ENCODE peak calls at places on chromosomes 6 and 20, in eight cellular contexts. D is psoas muscle, E is upper lobe of right lung, X is endothelial cell of umbilical vein, K is heart right ventricle, J is breast epithelium, I is cardiac muscle cell, A is IMR-90. B is an unnamed sample. For H3K36me3, the result is how much of the 10 kb centered on the place peaks cover.

GRCh38 chr6:21587925-21588811 is 5.4 kb upstream of the SOX4 start:
- DNase-seq in D (peak), E (peak), X (peak), K (peak), J (peak), I (peak), A (peak), B (no peak)

GRCh38 chr6:17281100-17281496 is at the start of gene RBM24:
- DNase-seq in D (peak), E (peak), X (peak), K (peak), J (peak), I (peak), A (peak), B (peak)

GRCh38 chr6:35146453-35146852 is 5.3 kb upstream of the TCP11 start:
- DNase-seq in D (peak), E (peak), X (peak), K (peak), J (no peak), I (peak), A (peak), B (peak)

GRCh38 chr6:13012977-13013680 is 296.6 kb downstream of the PHACTR1 start:
- DNase-seq in D (peak), E (peak), X (peak), K (peak), J (no peak), I (peak), A (no peak), B (no peak)

GRCh38 chr6:131733376-131734016 is 22.7 kb upstream of the CTAGE9 start:
- DNase-seq in D (no peak), E (peak), X (peak), K (no peak), J (no peak), I (peak), A (peak), B (no peak)

GRCh38 chr6:79808846-79809245 is 138.5 kb downstream of the ELOVL4 start:
- DNase-seq in D (no peak), E (no peak), X (no peak), K (no peak), J (no peak), I (no peak), A (no peak), B (no peak)

GRCh38 chr20:9996944-9997343 is 37.8 kb upstream of the ANKEF1 start:
- DNase-seq in D (no peak), E (no peak), X (no peak), K (no peak), J (no peak), I (no peak), A (peak), B (peak)

GRCh38 chr6:41040911-41041536 is 1.2 kb upstream of the TSPO2 start:
- DNase-seq in D (no peak), E (no peak), X (no peak), K (no peak), J (no peak), I (no peak), A (no peak), B (no peak)

GRCh38 chr6:42929928-42930360 is 664 bp downstream of the CNPY3 start:
- DNase-seq in D (no peak), E (no peak), X (peak), K (no peak), J (no peak), I (peak), A (peak), B (peak)

GRCh38 chr6:144341831-144342527 is 56.8 kb downstream of the UTRN start:
- DNase-seq in D (no peak), E (no peak), X (no peak), K (no peak), J (no peak), I (no peak), A (no peak), B (peak)

GRCh38 chr6:118843685-118844390 is 50.1 kb upstream of the ASF1A start:
- DNase-seq in D (no peak), E (no peak), X (no peak), K (no peak), J (no peak), I (peak), A (peak), B (no peak)

GRCh38 chr20:37567671-37568588 is 40.3 kb upstream of the BLCAP start:
- DNase-seq in D (no peak), E (no peak), X (peak), K (no peak), J (no peak), I (peak), A (no peak), B (no peak)

GRCh38 chr20:33674294-33675126 is at the start of gene NECAB3:
- DNase-seq in D (peak), E (peak), X (peak), K (peak), J (peak), I (peak), A (peak), B (peak)

GRCh38 chr6:148195511-148195910 is 147.1 kb upstream of the SASH1 start:
- DNase-seq in D (no peak), E (no peak), X (no peak), K (no peak), J (no peak), I (no peak), A (no peak), B (no peak)

GRCh38 chr6:4253604-4254211 is 118.3 kb upstream of the ECI2 start:
- DNase-seq in D (peak), E (no peak), X (peak), K (peak), J (no peak), I (peak), A (peak), B (peak)

GRCh38 chr20:45971425-45971674 is 653 bp downstream of the ZNF335 start:
- DNase-seq in D (no peak), E (no peak), X (no peak), K (no peak), J (no peak), I (no peak), A (no peak), B (no peak)

GRCh38 chr6:22327881-22328280 is 31.0 kb upstream of the PRL start:
- DNase-seq in D (no peak), E (no peak), X (no peak), K (no peak), J (no peak), I (no peak), A (no peak), B (no peak)

GRCh38 chr20:39849664-39850063 is 839.4 kb downstream of the MAFB start:
- DNase-seq in D (peak), E (peak), X (peak), K (peak), J (peak), I (peak), A (peak), B (peak)

GRCh38 chr6:157892363-157892878 is 69.4 kb downstream of the SNX9 start:
- DNase-seq in D (no peak), E (no peak), X (no peak), K (no peak), J (no peak), I (peak), A (no peak), B (no peak)

GRCh38 chr20:58146761-58147160 is 81.7 kb downstream of the ANKRD60 start:
- DNase-seq in D (no peak), E (peak), X (no peak), K (no peak), J (no peak), I (no peak), A (no peak), B (no peak)

GRCh38 chr20:49541733-49542513 is 26.0 kb downstream of the PTGIS start:
- DNase-seq in D (peak), E (peak), X (peak), K (peak), J (peak), I (peak), A (peak), B (peak)

GRCh38 chr6:93787841-93788240 is 368.5 kb upstream of the EPHA7 start:
- DNase-seq in D (no peak), E (no peak), X (no peak), K (no peak), J (no peak), I (no peak), A (no peak), B (no peak)

GRCh38 chr6:143337201-143337949 is 113.1 kb downstream of the ADAT2 start:
- DNase-seq in D (peak), E (no peak), X (peak), K (peak), J (no peak), I (peak), A (peak), B (peak)

GRCh38 chr6:40352006-40352405 is 235.2 kb downstream of the LRFN2 start:
- DNase-seq in D (no peak), E (no peak), X (no peak), K (no peak), J (no peak), I (peak), A (no peak), B (no peak)

GRCh38 chr6:168468046-168468445 is 27.1 kb downstream of the SMOC2 start:
- DNase-seq in D (no peak), E (no peak), X (no peak), K (no peak), J (no peak), I (no peak), A (no peak), B (no peak)

GRCh38 chr6:156953478-156954146 is 176.4 kb downstream of the ARID1B start:
- DNase-seq in D (no peak), E (no peak), X (peak), K (no peak), J (no peak), I (peak), A (peak), B (peak)

GRCh38 chr6:17291778-17292177 is 10.6 kb downstream of the RBM24 start:
- DNase-seq in D (no peak), E (no peak), X (no peak), K (peak), J (no peak), I (no peak), A (peak), B (no peak)

GRCh38 chr6:52519618-52520017 is 57.2 kb downstream of the TRAM2 start:
- DNase-seq in D (no peak), E (no peak), X (peak), K (no peak), J (no peak), I (no peak), A (peak), B (peak)

GRCh38 chr6:154868143-154868594 is 126.9 kb upstream of the TIAM2 start:
- DNase-seq in D (no peak), E (no peak), X (peak), K (no peak), J (no peak), I (peak), A (peak), B (peak)

GRCh38 chr20:47815866-47816265 is 30.6 kb upstream of the SULF2 start:
- DNase-seq in D (no peak), E (peak), X (no peak), K (no peak), J (no peak), I (no peak), A (no peak), B (no peak)

GRCh38 chr6:108068618-108069017 is 5.9 kb downstream of the OSTM1 start:
- DNase-seq in D (no peak), E (no peak), X (no peak), K (no peak), J (no peak), I (no peak), A (no peak), B (no peak)

GRCh38 chr20:32387262-32387661 is 29.1 kb downstream of the ASXL1 start:
- DNase-seq in D (no peak), E (no peak), X (no peak), K (no peak), J (no peak), I (no peak), A (peak), B (no peak)

GRCh38 chr6:160742090-160742489 is 40.0 kb downstream of the PLG start:
- DNase-seq in D (no peak), E (no peak), X (no peak), K (no peak), J (no peak), I (no peak), A (no peak), B (no peak)

GRCh38 chr6:133208183-133208755 is 32.9 kb upstream of the EYA4 start:
- DNase-seq in D (no peak), E (no peak), X (no peak), K (no peak), J (no peak), I (peak), A (peak), B (no peak)

GRCh38 chr6:6315660-6316059 is 4.8 kb downstream of the F13A1 start:
- DNase-seq in D (no peak), E (no peak), X (peak), K (no peak), J (no peak), I (peak), A (peak), B (peak)

GRCh38 chr6:110053395-110054240 is 75.5 kb downstream of the GPR6 start:
- DNase-seq in D (no peak), E (no peak), X (peak), K (no peak), J (no peak), I (peak), A (peak), B (peak)

GRCh38 chr6:96468281-96468680 is 53.3 kb upstream of the UFL1 start:
- DNase-seq in D (no peak), E (no peak), X (no peak), K (no peak), J (no peak), I (no peak), A (no peak), B (no peak)

DNA sequence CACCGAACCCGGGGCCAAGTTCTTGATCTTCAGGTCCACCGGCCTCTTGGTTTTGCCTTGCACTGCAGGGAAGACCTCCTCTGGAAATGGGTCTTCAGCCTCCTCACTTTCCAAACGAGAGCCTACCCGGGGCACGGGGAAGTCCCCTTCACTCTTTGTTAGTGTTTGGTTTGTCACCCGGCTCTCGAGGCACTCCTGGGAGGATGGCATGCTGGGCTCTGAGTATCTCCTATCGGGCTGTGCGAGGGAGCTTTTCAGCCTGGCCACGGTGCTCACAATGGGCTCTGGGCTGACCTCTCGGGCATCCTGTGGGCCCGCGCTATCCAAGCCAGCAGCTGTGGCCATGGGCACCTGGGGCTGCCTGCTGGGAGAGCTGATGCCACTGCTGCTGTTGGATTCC is 8.1 kb downstream of the TAGAP start:
- DNase-seq in D (no peak), E (no peak), X (no peak), K (no peak), J (no peak), I (no peak), A (no peak), B (no peak)
- H3K4me3 ChIP-seq in D (no peak), E (no peak), X (no peak), K (no peak), J (no peak), I (no peak), A (no peak), B (no peak)

DNA sequence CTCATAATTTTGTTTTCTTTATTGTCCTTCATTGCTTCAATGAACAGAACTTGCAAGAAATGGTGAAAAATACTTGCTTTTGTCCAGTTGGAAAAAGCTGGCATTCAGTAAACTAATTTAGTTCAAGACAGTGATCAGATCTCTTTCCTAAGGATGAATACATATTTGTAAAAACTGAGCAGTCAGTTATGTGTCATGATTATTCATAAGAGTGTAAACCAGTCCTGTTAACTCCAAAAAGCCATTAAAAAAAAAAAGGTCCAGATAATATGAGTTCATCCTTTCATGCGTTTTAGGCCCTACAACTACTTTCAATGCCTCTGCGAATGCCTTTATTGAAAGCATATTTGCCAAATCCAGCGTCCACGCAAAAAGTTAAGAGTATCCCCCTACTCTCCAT is 609 bp downstream of the PGM3 start:
- DNase-seq in D (no peak), E (no peak), X (no peak), K (no peak), J (no peak), I (peak), A (no peak), B (peak)
- H3K36me3 ChIP-seq in D (under half), E (under half), X (under half), K (under half), J (under half), I (under half), A (under half), B (under half)

GRCh38 chr6:138695193-138695592 is 78.4 kb upstream of the CCDC28A start:
- DNase-seq in D (no peak), E (no peak), X (no peak), K (no peak), J (no peak), I (no peak), A (no peak), B (peak)

GRCh38 chr6:138691595-138692057 is 81.9 kb upstream of the CCDC28A start:
- DNase-seq in D (no peak), E (no peak), X (peak), K (no peak), J (no peak), I (peak), A (peak), B (peak)

GRCh38 chr6:138692058-138692977 is 81.3 kb upstream of the CCDC28A start:
- DNase-seq in D (peak), E (peak), X (peak), K (peak), J (peak), I (peak), A (peak), B (no peak)

GRCh38 chr6:138690975-138691594 is 82.5 kb upstream of the CCDC28A start:
- DNase-seq in D (no peak), E (no peak), X (no peak), K (no peak), J (no peak), I (no peak), A (peak), B (no peak)

DNA sequence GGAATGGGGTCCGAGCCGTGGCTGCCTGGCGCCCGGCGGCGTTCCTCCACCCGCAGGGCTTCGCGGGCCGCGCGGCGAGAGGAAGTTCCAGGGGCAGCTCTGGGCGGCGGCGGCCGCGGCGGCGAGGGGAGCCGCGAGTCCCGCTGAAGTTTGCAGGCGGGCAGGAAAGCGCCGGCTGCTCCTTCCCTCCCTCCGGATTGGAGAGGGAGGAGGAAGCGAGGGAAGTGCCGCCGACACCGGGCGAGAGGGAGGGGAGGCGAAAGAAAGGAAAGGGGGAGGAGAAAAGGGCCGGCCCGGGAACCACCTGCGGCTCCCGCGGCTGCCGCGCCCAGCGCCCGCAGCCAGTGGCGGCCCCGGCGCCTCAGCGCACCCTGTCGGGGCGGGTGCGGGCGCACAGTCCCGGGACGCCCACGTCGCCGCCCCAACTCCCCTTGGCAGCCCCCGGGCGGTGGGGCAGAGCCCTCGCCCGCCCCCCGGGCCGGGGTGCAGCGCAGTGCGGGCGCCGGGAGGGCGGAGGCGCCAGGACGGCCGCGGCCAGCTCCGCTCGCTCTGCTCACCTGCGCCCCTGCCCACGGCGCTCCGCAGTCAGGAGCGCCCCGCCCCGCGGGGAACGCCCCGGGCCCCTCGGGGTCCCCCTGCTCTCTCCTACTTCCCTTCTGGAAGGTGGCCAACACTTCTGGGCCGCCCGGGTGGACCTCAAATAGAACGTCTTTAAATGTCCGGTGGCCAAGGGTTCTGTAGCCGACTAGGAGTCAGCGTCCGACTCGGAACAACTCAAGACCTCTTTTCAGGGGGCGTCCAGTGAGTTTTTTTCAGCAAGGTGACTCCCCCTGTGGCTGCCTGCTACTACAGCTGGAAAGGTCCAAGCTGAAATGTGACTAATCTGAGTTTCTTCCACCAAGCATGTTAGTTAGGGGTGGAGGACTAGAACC is 80.3 kb upstream of the CCDC28A start:
- DNase-seq in D (peak), E (peak), X (peak), K (peak), J (peak), I (peak), A (peak), B (peak)
- TF ChIP-seq CTCF in D (peak), E (no peak), X (no peak), K (no peak), J (no peak), I (no peak), A (peak), B (no peak)

GRCh38 chr6:87093651-87094050 is 1.3 kb downstream of the CGA start:
- DNase-seq in D (no peak), E (no peak), X (peak), K (no peak), J (no peak), I (no peak), A (peak), B (peak)
- H3K4me3 ChIP-seq in D (no peak), E (no peak), X (no peak), K (no peak), J (no peak), I (no peak), A (no peak), B (no peak)

DNA sequence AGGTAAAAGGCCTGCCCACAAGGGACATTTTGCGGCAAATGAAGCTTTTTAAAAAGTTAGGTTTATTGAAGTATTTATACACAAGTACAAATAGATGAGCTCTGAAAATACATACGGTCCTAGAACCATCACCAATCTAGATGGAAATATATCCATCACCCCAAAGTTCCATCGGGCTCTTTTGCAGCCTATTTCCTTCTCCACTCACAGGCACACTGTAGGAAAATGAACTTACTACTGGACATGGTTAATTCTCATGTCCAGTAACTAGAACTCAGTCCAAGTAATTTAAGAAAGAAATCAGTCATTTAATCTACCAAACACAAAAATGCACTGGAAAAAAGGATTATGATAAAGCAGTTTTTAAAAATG is 6.2 kb downstream of the PCNA start:
- DNase-seq in D (no peak), E (no peak), X (no peak), K (no peak), J (no peak), I (no peak), A (no peak), B (no peak)
- H3K36me3 ChIP-seq in D (half or more), E (half or more), X (under half), K (under half), J (under half), I (under half), A (under half), B (under half)

DNA sequence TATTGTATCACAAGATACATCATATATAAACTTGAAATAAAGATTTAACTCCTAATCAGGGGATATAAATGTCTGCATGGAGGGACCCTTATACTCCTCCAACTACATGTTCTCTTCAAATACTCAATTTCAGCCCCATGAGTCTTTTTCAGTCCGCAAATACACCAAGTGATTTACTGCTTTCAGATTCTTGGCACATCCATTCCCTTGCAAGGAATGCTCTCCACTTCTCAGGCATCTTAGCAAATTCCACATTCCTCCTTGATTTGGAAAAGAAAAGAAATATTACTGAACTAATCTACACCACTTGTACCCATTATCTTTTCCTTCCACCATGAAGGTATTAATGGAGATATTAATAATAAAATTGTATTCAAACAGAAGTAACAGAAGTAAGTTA is 999.4 kb upstream of the GJE1 start:
- DNase-seq in D (no peak), E (no peak), X (no peak), K (no peak), J (no peak), I (no peak), A (peak), B (no peak)
- TF ChIP-seq CTCF in D (no peak), E (no peak), X (no peak), K (no peak), J (no peak), I (no peak), A (no peak), B (no peak)

B was measured in bronchial epithelial cell.